ENCODE peak calls at places on chromosomes 3 and 15, in eight cellular contexts. B is RPMI7951; J is lower lobe of right lung; V is caudate nucleus; P is omental fat pad; A is stimulated activated CD4-positive, alpha-beta T cell treated with anti-CD3 and anti-CD28 coated beads, Interleukin-1b, Interleukin-23, amount 100 ng/mL, for 24 hours; F is dorsolateral prefrontal cortex; L is NCI-H2029. G is an unnamed sample.

GRCh38 chr3:108477511-108478147 is 32.8 kb downstream of the MYH15 start:
- DNase-seq in L (peak), B (peak), A (peak), V (peak), J (no peak), P (no peak), F (peak), G (peak)

GRCh38 chr3:44339990-44340389 is 1.4 kb downstream of the TCAIM start:
- DNase-seq in L (no peak), V (no peak), B (no peak), A (no peak), J (no peak), F (no peak), P (no peak), G (no peak)

GRCh38 chr3:123658118-123658859 is 73.4 kb upstream of the HACD2 start:
- DNase-seq in B (peak), J (peak), F (no peak), P (no peak), A (no peak), L (peak), V (no peak), G (no peak)

GRCh38 chr15:48424076-48424475 is 92.8 kb downstream of the DUT start:
- DNase-seq in B (peak), P (no peak), A (no peak), L (no peak), F (no peak), J (no peak), V (no peak), G (no peak)

GRCh38 chr3:184186184-184186901 is at the start of gene ABCF3:
- DNase-seq in B (peak), V (no peak), L (no peak), J (peak), P (no peak), A (no peak), F (peak), G (peak)

GRCh38 chr15:56821721-56822425 is 88.6 kb upstream of the ZNF280D start:
- DNase-seq in P (no peak), F (peak), A (no peak), L (peak), B (peak), V (no peak), J (peak), G (peak)

GRCh38 chr3:189664311-189664710 is 33.1 kb downstream of the TP63 start:
- DNase-seq in V (no peak), L (no peak), P (peak), J (no peak), F (no peak), A (no peak), B (peak), G (no peak)

GRCh38 chr3:76063019-76063418 is 277.7 kb upstream of the ZNF717 start:
- DNase-seq in F (no peak), A (no peak), B (peak), L (no peak), J (no peak), V (no peak), P (no peak), G (no peak)

GRCh38 chr3:155078959-155079794 is 942 bp upstream of the MME start:
- DNase-seq in L (no peak), B (peak), F (no peak), P (no peak), J (no peak), A (no peak), V (no peak), G (no peak)

GRCh38 chr15:73631915-73632669 is 1.1 kb downstream of the NPTN start:
- DNase-seq in L (peak), J (no peak), F (no peak), V (no peak), A (no peak), B (peak), P (no peak), G (no peak)

GRCh38 chr15:101455291-101455916 is 34.1 kb downstream of the PCSK6 start:
- DNase-seq in A (no peak), L (no peak), B (peak), J (no peak), F (peak), P (no peak), V (peak), G (peak)

GRCh38 chr3:111737712-111738097 is 121.4 kb upstream of the PHLDB2 start:
- DNase-seq in A (no peak), V (no peak), P (no peak), J (no peak), F (no peak), B (peak), L (peak), G (no peak)

GRCh38 chr15:96893159-96893906 is 562.8 kb downstream of the NR2F2 start:
- DNase-seq in A (no peak), J (no peak), V (no peak), L (no peak), F (no peak), B (peak), P (no peak), G (no peak)

GRCh38 chr3:101868534-101869464 is 19.5 kb downstream of the NFKBIZ start:
- DNase-seq in J (peak), A (no peak), L (peak), F (no peak), V (no peak), B (no peak), P (no peak), G (no peak)

GRCh38 chr15:71386448-71387236 is 271.4 kb downstream of the THSD4 start:
- DNase-seq in P (no peak), L (no peak), B (peak), A (no peak), F (no peak), V (no peak), J (no peak), G (no peak)

GRCh38 chr3:125374501-125374995 is 577 bp downstream of the ZNF148 start:
- DNase-seq in F (peak), L (no peak), J (peak), A (peak), P (no peak), B (peak), V (peak), G (peak)

GRCh38 chr3:134359121-134360010 is 14.9 kb downstream of the AMOTL2 start:
- DNase-seq in J (peak), V (no peak), A (no peak), P (no peak), L (no peak), B (no peak), F (no peak), G (peak)

GRCh38 chr15:56124391-56124790 is 119.3 kb downstream of the RFX7 start:
- DNase-seq in F (no peak), A (no peak), J (no peak), P (no peak), V (no peak), B (no peak), L (no peak), G (no peak)

GRCh38 chr3:119834754-119835365 is 53.0 kb downstream of the NR1I2 start:
- DNase-seq in P (no peak), A (no peak), J (no peak), L (no peak), V (no peak), B (no peak), F (no peak), G (no peak)

GRCh38 chr3:150073513-150073912 is 102.8 kb upstream of the PFN2 start:
- DNase-seq in B (peak), V (no peak), L (no peak), J (no peak), A (no peak), P (no peak), F (no peak), G (no peak)

GRCh38 chr3:192864943-192865342 is 52.7 kb downstream of the MB21D2 start:
- DNase-seq in B (no peak), J (no peak), P (no peak), F (no peak), L (no peak), A (no peak), V (no peak), G (no peak)

GRCh38 chr3:163175970-163176369 is 1679.4 kb downstream of the OTOL1 start:
- DNase-seq in V (no peak), J (no peak), L (no peak), P (no peak), F (no peak), B (no peak), A (no peak), G (no peak)

GRCh38 chr15:41116872-41117242 is 777 bp upstream of the INO80 start:
- DNase-seq in V (no peak), L (no peak), P (no peak), A (no peak), J (no peak), F (no peak), B (no peak), G (no peak)

GRCh38 chr15:42392309-42393024 is 33.2 kb downstream of the CAPN3 start:
- DNase-seq in A (no peak), J (no peak), F (no peak), B (peak), P (no peak), L (no peak), V (no peak), G (no peak)

GRCh38 chr3:27659279-27660021 is 62.7 kb downstream of the EOMES start:
- DNase-seq in A (no peak), V (no peak), P (no peak), F (no peak), B (peak), L (no peak), J (peak), G (peak)

GRCh38 chr3:159839561-159840379 is 148.9 kb upstream of the IL12A start:
- DNase-seq in P (no peak), L (no peak), A (no peak), B (no peak), F (peak), J (peak), V (peak), G (no peak)

GRCh38 chr3:190305406-190305805 is 16.8 kb downstream of the CLDN1 start:
- DNase-seq in V (no peak), J (no peak), F (no peak), A (no peak), B (peak), L (no peak), P (no peak), G (no peak)

GRCh38 chr15:60840703-60841411 is 361.9 kb upstream of the ICE2 start:
- DNase-seq in P (no peak), L (no peak), F (no peak), J (no peak), B (no peak), V (no peak), A (no peak), G (no peak)

GRCh38 chr3:124168271-124168670 is 176.3 kb upstream of the ROPN1 start:
- DNase-seq in B (no peak), L (no peak), J (no peak), V (no peak), F (no peak), P (no peak), A (no peak), G (no peak)

GRCh38 chr3:24963762-24964625 is 464.1 kb upstream of the RARB start:
- DNase-seq in J (no peak), B (peak), F (no peak), A (no peak), L (no peak), V (no peak), P (no peak), G (no peak)

GRCh38 chr15:60370804-60371700 is 26.7 kb downstream of the ANXA2 start:
- DNase-seq in F (no peak), A (no peak), J (no peak), P (peak), L (peak), V (no peak), B (peak), G (no peak)

GRCh38 chr15:81083201-81083600 is 50.9 kb upstream of the CFAP161 start:
- DNase-seq in F (no peak), L (no peak), V (no peak), B (no peak), J (no peak), A (no peak), P (no peak), G (no peak)

G was measured in right lobe of liver.